ENCODE peak calls at places on chromosomes 1 and 21, in ten cellular contexts. M, H, U, G, C, P, O, V, J and S are unnamed samples.

GRCh38 chr1:59432531-59433439 is 135.9 kb downstream of the FGGY start:
- ATAC-seq in M (peak; percentile 93), H (peak; percentile 67), U (no peak), G (no peak), C (no peak), P (no peak), O (peak; percentile 96), V (peak; percentile 89), J (peak; percentile 98), S (no peak)

GRCh38 chr1:59072017-59072947 is 224.6 kb upstream of the FGGY start:
- ATAC-seq in M (peak; percentile 28), H (no peak), U (no peak), G (no peak), C (peak; percentile 46), P (no peak), O (peak; percentile 29), V (peak; percentile 18), J (no peak), S (no peak)

GRCh38 chr1:44819257-44819593 is 10.9 kb downstream of the BTBD19 start:
- ATAC-seq in M (peak; percentile 3), H (peak; percentile 9), U (peak; percentile 34), G (peak; percentile 18), C (no peak), P (no peak), O (no peak), V (peak; percentile 6), J (no peak), S (no peak)

GRCh38 chr1:168766568-168766967 is 37.6 kb upstream of the DPT start:
- ATAC-seq in M (peak; percentile 62), H (no peak), U (no peak), G (no peak), C (no peak), P (no peak), O (no peak), V (peak; percentile 70), J (peak; percentile 91), S (no peak)

GRCh38 chr1:185402930-185403329 is 85.9 kb upstream of the IVNS1ABP start:
- ATAC-seq in M (no peak), H (no peak), U (no peak), G (no peak), C (peak; percentile 38), P (peak; percentile 55), O (no peak), V (peak; percentile 46), J (no peak), S (no peak)

GRCh38 chr1:8152731-8153702 is 126.9 kb upstream of the ERRFI1 start:
- ATAC-seq in M (no peak), H (no peak), U (no peak), G (no peak), C (no peak), P (no peak), O (no peak), V (no peak), J (no peak), S (no peak)

GRCh38 chr21:29187939-29188338 is 57.5 kb downstream of the MAP3K7CL start:
- ATAC-seq in M (peak; percentile 86), H (peak; percentile 81), U (peak; percentile 73), G (peak; percentile 97), C (peak; percentile 79), P (no peak), O (no peak), V (peak; percentile 71), J (peak; percentile 41), S (peak; percentile 66)

GRCh38 chr1:107590895-107591622 is 373.9 kb downstream of the VAV3 start:
- ATAC-seq in M (no peak), H (no peak), U (no peak), G (no peak), C (no peak), P (no peak), O (peak; percentile 76), V (peak; percentile 45), J (no peak), S (no peak)

GRCh38 chr1:31507221-31507620 is 69.1 kb upstream of the TINAGL1 start:
- ATAC-seq in M (no peak), H (no peak), U (no peak), G (no peak), C (no peak), P (no peak), O (no peak), V (no peak), J (no peak), S (no peak)

GRCh38 chr1:192386051-192386650 is 69.4 kb downstream of the RGS21 start:
- ATAC-seq in M (no peak), H (no peak), U (no peak), G (no peak), C (no peak), P (no peak), O (peak; percentile 42), V (no peak), J (no peak), S (no peak)

DNA sequence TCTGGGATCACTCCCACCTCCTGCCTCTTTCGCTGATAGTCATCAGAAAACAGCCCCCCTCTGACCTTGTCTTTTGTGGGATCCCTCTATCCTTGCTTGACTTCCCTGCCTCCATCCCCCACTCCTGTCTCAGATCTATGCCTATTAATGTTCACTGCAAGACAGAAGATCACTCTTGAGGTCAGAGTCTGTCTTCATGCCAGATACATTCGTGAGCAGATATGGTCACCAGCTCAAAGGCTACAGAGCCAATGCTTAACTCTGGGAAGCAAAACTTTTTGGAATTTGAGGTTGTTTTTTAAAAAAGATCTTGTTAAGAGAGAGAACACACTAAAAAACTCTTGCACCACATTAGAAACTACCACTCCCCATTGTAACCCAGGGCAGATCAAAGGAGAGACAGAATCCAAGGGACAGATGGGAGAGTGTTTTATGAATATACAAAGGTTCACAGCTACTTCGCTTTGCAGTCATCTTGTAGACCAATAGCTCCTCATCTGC is 17.1 kb upstream of the A3GALT2 start:
- ATAC-seq in M (no peak), H (no peak), U (no peak), G (peak; percentile 17), C (peak; percentile 8), P (no peak), O (no peak), V (no peak), J (no peak), S (peak; percentile 27)
- H3K4me3 ChIP-seq in M (no peak overlapping the region), H (no peak overlapping the region), U (no peak overlapping the region), G (peak overlapping the region; percentile 52), C (no peak overlapping the region), P (peak overlapping the region; percentile 15), O (no peak overlapping the region), V (no peak overlapping the region), J (no peak overlapping the region), S (no peak overlapping the region)

DNA sequence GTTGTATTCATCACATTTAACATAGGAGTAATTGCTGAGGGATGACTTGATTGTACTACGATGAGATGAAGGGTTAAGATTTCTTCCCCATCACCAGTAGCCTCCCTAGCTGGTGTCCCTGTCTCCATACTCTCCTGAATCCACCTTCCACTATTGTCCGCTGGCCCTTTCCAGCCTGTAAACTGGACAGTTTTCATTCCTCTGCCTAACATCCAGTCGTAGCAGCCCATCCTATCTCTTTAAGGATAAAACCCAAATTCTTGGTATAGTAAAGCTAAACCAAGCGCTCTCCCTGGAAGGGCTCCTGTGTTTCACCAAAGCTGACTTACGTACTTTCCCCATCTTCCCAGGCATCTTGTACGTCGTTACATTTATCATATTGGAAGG is 670 bp downstream of the COX20 start:
- ATAC-seq in M (no peak), H (peak; percentile 42), U (peak; percentile 2), G (peak; percentile 23), C (no peak), P (no peak), O (peak; percentile 1), V (peak; percentile 7), J (peak; percentile 6), S (no peak)
- TF ChIP-seq POLR2A in M (no peak), H (no peak), U (no peak), G (no peak), C (no peak), P (no peak), O (no peak), V (no peak), J (no peak), S (no peak)

GRCh38 chr1:55038974-55039341 is 390 bp upstream of the PCSK9 start:
- ATAC-seq in M (no peak), H (no peak), U (no peak), G (no peak), C (no peak), P (no peak), O (no peak), V (no peak), J (no peak), S (no peak)
- H3K4me3 ChIP-seq in M (no peak overlapping the region), H (peak overlapping the region; percentile 52), U (no peak overlapping the region), G (peak overlapping the region; percentile 25), C (no peak overlapping the region), P (peak overlapping the region; percentile 57), O (no peak overlapping the region), V (no peak overlapping the region), J (peak overlapping the region; percentile 69), S (no peak overlapping the region)

GRCh38 chr1:230867903-230868735 is at the start of gene C1orf198:
- ATAC-seq in M (peak; percentile 88), H (peak; percentile 93), U (peak; percentile 84), G (peak; percentile 71), C (peak; percentile 94), P (peak; percentile 91), O (peak; percentile 97), V (peak; percentile 90), J (peak; percentile 89), S (peak; percentile 86)
- TF ChIP-seq POLR2A in M (peak; percentile 83), H (peak; percentile 93), U (peak; percentile 48), G (peak; percentile 88), C (no peak), P (no peak), O (peak; percentile 74), V (peak; percentile 71), J (peak; percentile 68), S (peak; percentile 57)

DNA sequence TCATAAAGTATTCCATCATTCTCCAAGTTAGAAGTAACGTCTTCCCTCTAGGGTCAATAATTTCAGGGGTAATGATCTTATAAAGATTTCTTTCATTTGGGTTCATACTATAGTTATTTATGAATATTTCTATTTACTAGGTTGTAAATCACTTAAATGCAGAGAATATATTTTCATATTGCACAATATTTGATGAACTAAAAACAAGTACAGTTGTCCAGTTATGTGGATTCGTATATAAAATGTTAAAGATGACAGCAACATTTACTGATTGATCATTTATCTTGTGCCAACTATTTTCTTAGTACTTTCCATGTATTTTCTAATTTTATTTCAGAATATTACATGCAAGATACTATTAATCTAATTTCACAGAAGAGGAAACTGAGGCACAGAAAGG is 220.3 kb upstream of the TNR start:
- ATAC-seq in M (no peak), H (no peak), U (no peak), G (no peak), C (no peak), P (no peak), O (no peak), V (no peak), J (no peak), S (no peak)
- H3K4me3 ChIP-seq in M (no peak overlapping the region), H (no peak overlapping the region), U (no peak overlapping the region), G (no peak overlapping the region), C (no peak overlapping the region), P (no peak overlapping the region), O (no peak overlapping the region), V (no peak overlapping the region), J (no peak overlapping the region), S (no peak overlapping the region)

DNA sequence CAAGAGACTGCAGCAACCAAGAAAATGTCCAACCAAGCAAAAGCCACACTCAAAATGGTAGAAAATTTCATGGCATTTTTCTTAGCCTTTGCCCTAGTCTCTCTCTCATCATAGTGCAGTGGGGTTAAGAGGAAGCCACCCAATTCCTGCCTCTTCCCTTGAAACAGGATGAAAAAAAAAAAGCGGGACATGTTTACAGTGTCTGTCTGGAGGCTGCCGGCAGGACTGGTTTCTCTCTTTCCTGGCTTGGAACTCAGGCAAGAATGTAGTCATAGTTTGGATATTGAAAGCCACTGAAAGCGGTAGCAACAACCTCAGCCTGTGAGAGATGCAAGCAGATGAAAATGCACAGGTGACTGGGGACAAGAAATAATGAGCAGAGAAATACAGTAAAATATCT is 13.3 kb upstream of the TNFSF18 start:
- ATAC-seq in M (no peak), H (no peak), U (peak; percentile 68), G (no peak), C (no peak), P (no peak), O (no peak), V (peak; percentile 19), J (no peak), S (no peak)
- TF ChIP-seq POLR2A in M (no peak), H (no peak), U (no peak), G (no peak), C (no peak), P (no peak), O (no peak), V (no peak), J (no peak), S (no peak)